ENCODE peak calls at places on chromosome 19, in five cellular contexts. T is mucosa of descending colon, Y is cardiac muscle cell, J is ecto neural progenitor cell, R is T-helper 9 cell. M is an unnamed sample.

GRCh38 chr19:43465468-43466120 is at the start of gene LYPD3:
- DNase-seq in T (peak), R (no peak), J (peak), Y (peak), M (peak)

GRCh38 chr19:489418-490196 is 6.7 kb upstream of the MADCAM1 start:
- DNase-seq in J (peak), T (no peak), Y (peak), R (no peak), M (peak)

GRCh38 chr19:28217064-28217463 is 995.9 kb downstream of the UQCRFS1 start:
- DNase-seq in J (no peak), T (no peak), R (no peak), Y (no peak), M (no peak)

GRCh38 chr19:18021121-18021755 is 13.3 kb downstream of the ARRDC2 start:
- DNase-seq in Y (peak), R (peak), J (no peak), T (peak), M (peak)

GRCh38 chr19:11887618-11888531 is at the start of gene ZNF69:
- DNase-seq in J (peak), R (peak), Y (peak), T (peak), M (peak)

GRCh38 chr19:19464339-19465098 is 50.8 kb downstream of the TSSK6 start:
- DNase-seq in Y (peak), J (no peak), R (no peak), T (no peak), M (peak)

GRCh38 chr19:49851456-49852259 is 699 bp downstream of the PTOV1 start:
- DNase-seq in J (peak), Y (peak), T (no peak), R (no peak), M (peak)

GRCh38 chr19:19778666-19779065 is 42.9 kb downstream of the ZNF506 start:
- DNase-seq in J (no peak), Y (peak), R (no peak), T (no peak), M (no peak)

GRCh38 chr19:7729211-7729610 is 2.7 kb downstream of the CLEC4G start:
- DNase-seq in J (no peak), R (no peak), T (no peak), Y (no peak), M (no peak)

GRCh38 chr19:31232871-31233270 is 116.4 kb downstream of the TSHZ3 start:
- DNase-seq in T (no peak), Y (peak), R (no peak), J (no peak), M (peak)

GRCh38 chr19:23071087-23071511 is 45.7 kb upstream of the ZNF730 start:
- DNase-seq in J (no peak), R (no peak), T (no peak), Y (peak), M (peak)

GRCh38 chr19:3819989-3820388 is 33.8 kb upstream of the MATK start:
- DNase-seq in J (no peak), Y (no peak), T (no peak), R (no peak), M (no peak)

GRCh38 chr19:37114001-37114400 is 35.8 kb downstream of the ZNF420 start:
- DNase-seq in Y (no peak), T (no peak), R (no peak), J (no peak), M (no peak)

M was measured in GM23248.